ENCODE peak calls at places on chromosomes 16 and 17, in eight cellular contexts. O is astrocyte of the spinal cord, F is GM06990, I is prostate gland, P is heart left ventricle, L is neural progenitor cell, R is AG04450, T is A549. D is an unnamed sample.

GRCh38 chr16:7511549-7512260 is 179.1 kb downstream of the RBFOX1 start:
- DNase-seq in O (no peak), F (no peak), I (no peak), P (no peak), L (no peak), R (no peak), T (no peak), D (no peak)

GRCh38 chr17:40352779-40353394 is 11.7 kb downstream of the GJD3 start:
- DNase-seq in O (no peak), F (no peak), I (no peak), P (peak; percentile 27), L (no peak), R (no peak), T (peak; percentile 48), D (no peak)

GRCh38 chr16:23081675-23082119 is 67.6 kb downstream of the USP31 start:
- DNase-seq in O (peak; percentile 84), F (no peak), I (no peak), P (no peak), L (no peak), R (no peak), T (peak; percentile 83), D (no peak)

GRCh38 chr16:65547799-65548446 is 426.1 kb upstream of the CDH11 start:
- DNase-seq in O (peak; percentile 93), F (no peak), I (no peak), P (no peak), L (peak; percentile 36), R (peak; percentile 83), T (no peak), D (no peak)

GRCh38 chr16:23949630-23950290 is 114.0 kb downstream of the PRKCB start:
- DNase-seq in O (no peak), F (peak; percentile 69), I (no peak), P (peak; percentile 28), L (no peak), R (no peak), T (no peak), D (peak; percentile 36)

GRCh38 chr17:30263552-30264333 is 28.0 kb downstream of the BLMH start:
- DNase-seq in O (peak; percentile 54), F (no peak), I (no peak), P (no peak), L (no peak), R (no peak), T (peak; percentile 9), D (no peak)

GRCh38 chr16:89827383-89828198 is 684 bp upstream of the SPIRE2 start:
- DNase-seq in O (peak; percentile 51), F (no peak), I (peak; percentile 46), P (peak; percentile 54), L (peak; percentile 74), R (no peak), T (peak; percentile 85), D (no peak)

GRCh38 chr17:52604105-52604504 is 445.6 kb upstream of the CA10 start:
- DNase-seq in O (no peak), F (no peak), I (no peak), P (no peak), L (no peak), R (no peak), T (no peak), D (no peak)

GRCh38 chr17:1908699-1909309 is 79.0 kb downstream of the RPA1 start:
- DNase-seq in O (peak; percentile 74), F (no peak), I (peak; percentile 62), P (peak; percentile 65), L (peak; percentile 87), R (peak; percentile 48), T (peak; percentile 81), D (peak; percentile 69)

GRCh38 chr17:42387221-42387657 is 1.0 kb downstream of the STAT3 start:
- DNase-seq in O (peak; percentile 59), F (no peak), I (peak; percentile 71), P (no peak), L (no peak), R (no peak), T (no peak), D (no peak)

GRCh38 chr16:1551166-1551565 is 17.7 kb downstream of the TMEM204 start:
- DNase-seq in O (no peak), F (no peak), I (no peak), P (no peak), L (no peak), R (no peak), T (no peak), D (no peak)

GRCh38 chr16:85262558-85263196 is 150.4 kb upstream of the CIBAR2 start:
- DNase-seq in O (no peak), F (no peak), I (no peak), P (no peak), L (no peak), R (no peak), T (no peak), D (no peak)

GRCh38 chr17:55774834-55775233 is 24.0 kb downstream of the PCTP start:
- DNase-seq in O (no peak), F (no peak), I (no peak), P (no peak), L (peak; percentile 87), R (no peak), T (no peak), D (no peak)

GRCh38 chr16:81939164-81940067 is 71.9 kb downstream of the SDR42E1 start:
- DNase-seq in O (no peak), F (no peak), I (no peak), P (no peak), L (peak; percentile 57), R (no peak), T (peak; percentile 14), D (no peak)

GRCh38 chr16:68347605-68348004 is 36.8 kb downstream of the PRMT7 start:
- DNase-seq in O (no peak), F (no peak), I (no peak), P (no peak), L (no peak), R (no peak), T (no peak), D (no peak)

GRCh38 chr16:66366433-66367299 is at the start of gene CDH5:
- DNase-seq in O (peak; percentile 25), F (no peak), I (peak; percentile 10), P (peak; percentile 81), L (no peak), R (no peak), T (no peak), D (no peak)

GRCh38 chr17:61410555-61411089 is 11.0 kb downstream of the TBX2 start:
- DNase-seq in O (peak; percentile 63), F (peak; percentile 65), I (no peak), P (peak; percentile 84), L (peak; percentile 89), R (peak; percentile 76), T (peak; percentile 60), D (peak; percentile 61)

GRCh38 chr17:77863814-77864161 is 94.7 kb upstream of the TNRC6C start:
- DNase-seq in O (no peak), F (no peak), I (no peak), P (peak; percentile 64), L (no peak), R (no peak), T (no peak), D (no peak)

GRCh38 chr16:86466695-86467406 is 43.5 kb upstream of the FOXF1 start:
- DNase-seq in O (peak; percentile 55), F (no peak), I (no peak), P (no peak), L (no peak), R (peak; percentile 34), T (no peak), D (no peak)

GRCh38 chr17:35088647-35088910 is 25.1 kb upstream of the RFFL start:
- DNase-seq in O (no peak), F (no peak), I (peak; percentile 38), P (peak; percentile 46), L (peak; percentile 41), R (no peak), T (peak; percentile 64), D (no peak)

GRCh38 chr17:67377727-67378443 is 804 bp downstream of the PITPNC1 start:
- DNase-seq in O (peak; percentile 38), F (peak; percentile 71), I (peak; percentile 41), P (peak; percentile 51), L (peak; percentile 74), R (no peak), T (peak; percentile 48), D (peak; percentile 58)
- TF ChIP-seq CTCF in O (peak; percentile 31), F (no peak), I (peak; percentile 40), P (no peak), L (peak; percentile 50), R (peak; percentile 33), T (peak; percentile 11), D (peak; percentile 49)

GRCh38 chr16:88548131-88548874 is 21.9 kb upstream of the ZC3H18 start:
- DNase-seq in O (no peak), F (no peak), I (no peak), P (no peak), L (no peak), R (no peak), T (no peak), D (no peak)
- TF ChIP-seq CTCF in O (no peak), F (no peak), I (no peak), P (no peak), L (no peak), R (no peak), T (no peak), D (no peak)

DNA sequence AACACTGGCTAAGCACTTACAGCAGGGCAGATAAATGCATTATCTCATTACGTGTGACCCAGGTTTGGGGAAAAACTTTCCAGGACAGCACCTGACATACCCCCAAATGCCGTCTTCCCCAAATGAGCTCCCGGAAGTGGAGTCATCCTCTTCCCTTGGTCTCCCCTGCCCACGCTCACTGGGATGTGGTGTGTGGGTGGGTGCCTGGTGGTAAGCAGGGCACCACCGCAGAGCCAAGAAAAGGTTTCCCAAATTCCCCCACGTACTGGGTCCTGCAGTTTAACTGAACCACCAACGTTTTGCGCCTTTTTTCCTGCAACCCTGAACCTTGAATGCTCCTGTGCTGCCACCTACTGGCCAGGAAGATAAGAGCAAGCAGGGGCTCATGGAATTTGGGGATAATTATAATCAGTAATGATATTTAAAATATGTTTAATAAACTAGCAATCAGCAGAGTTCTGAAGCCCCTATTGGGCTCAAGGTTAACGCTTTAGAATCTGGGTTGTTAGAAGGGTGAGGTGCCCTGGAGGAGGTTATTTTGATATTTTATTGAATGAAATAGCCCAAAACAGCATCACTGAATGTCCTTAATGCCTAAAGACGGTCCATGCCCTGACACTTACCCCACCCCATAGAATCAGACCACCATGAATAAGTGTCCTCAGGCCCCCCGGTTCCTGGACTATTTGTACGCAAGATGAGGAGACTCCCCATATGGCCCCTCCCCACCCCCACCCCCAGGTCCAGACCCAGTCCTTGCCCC is 8.0 kb downstream of the SPPL2C start:
- DNase-seq in O (peak; percentile 35), F (no peak), I (peak; percentile 50), P (peak; percentile 40), L (peak; percentile 81), R (peak; percentile 23), T (peak; percentile 70), D (peak; percentile 68)
- TF ChIP-seq CTCF in O (peak; percentile 94), F (peak; percentile 88), I (peak; percentile 79), P (peak; percentile 88), L (peak; percentile 96), R (peak; percentile 89), T (peak; percentile 97), D (peak; percentile 90)

DNA sequence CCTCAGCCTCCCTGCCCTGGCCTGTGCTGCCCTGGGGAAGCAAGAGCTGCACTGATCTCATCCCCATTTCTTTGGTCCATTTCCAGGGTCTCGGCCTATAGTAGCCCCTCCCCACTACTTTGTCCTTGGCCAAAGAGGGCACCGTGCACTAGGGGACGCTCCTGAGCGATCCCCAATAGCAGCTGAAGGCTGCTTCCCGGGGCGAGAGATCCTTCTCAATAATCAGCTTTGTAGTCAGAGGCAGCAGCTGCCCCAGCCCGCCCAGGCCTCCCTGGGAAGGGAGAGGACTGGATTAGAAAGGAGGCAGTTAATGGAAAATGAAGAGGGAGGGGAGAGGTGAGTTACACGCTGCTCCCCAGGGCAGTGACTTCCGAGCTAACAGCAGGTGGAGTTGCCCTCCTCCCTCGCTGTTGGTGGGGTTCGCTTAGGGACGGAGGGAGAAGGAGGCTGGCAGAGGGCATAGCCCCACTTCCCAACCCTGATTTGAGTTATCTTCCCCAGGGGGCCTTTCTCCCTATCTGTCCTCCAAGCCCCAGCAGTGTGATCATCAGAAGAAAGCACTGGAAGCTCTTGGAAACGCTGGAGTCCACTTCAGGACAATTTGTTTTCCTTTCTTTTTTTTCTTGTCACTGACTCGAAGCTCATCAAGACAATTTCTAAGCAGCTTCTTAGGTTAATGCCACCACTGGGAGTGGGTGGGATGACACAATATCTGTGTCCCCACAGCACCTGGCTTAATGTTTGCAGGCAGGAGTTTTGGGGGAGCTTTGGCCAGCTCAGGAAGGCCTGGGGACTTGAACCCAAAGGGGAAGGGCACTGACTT is 2.6 kb downstream of the MXRA7 start:
- DNase-seq in O (peak; percentile 33), F (no peak), I (no peak), P (no peak), L (peak; percentile 94), R (no peak), T (no peak), D (no peak)
- TF ChIP-seq CTCF in O (peak; percentile 60), F (peak; percentile 32), I (no peak), P (peak; percentile 18), L (peak; percentile 88), R (no peak), T (peak; percentile 13), D (no peak)

D was measured in GM10248.